ENCODE peak calls at places on chromosome 11, in five cellular contexts. One of them, this sample, is unnamed.

GRCh38 chr11:69468911-69469885 is 12.3 kb upstream of the LINC01488 start:
- DNase-seq in fibroblast of villous mesenchyme: no peak
- DNase-seq in adrenal gland: no peak
- DNase-seq in NCI-H1105: no peak
- DNase-seq in T-helper 9 cell: no peak
- DNase-seq in this sample: no peak

GRCh38 chr11:17927643-17928343 is 85.1 kb downstream of the SERGEF start:
- DNase-seq in T-helper 9 cell: no peak
- DNase-seq in fibroblast of villous mesenchyme: peak
- DNase-seq in adrenal gland: no peak
- DNase-seq in NCI-H1105: no peak
- DNase-seq in this sample: no peak

GRCh38 chr11:18245396-18245795 is 3.1 kb downstream of the SAA2 start:
- DNase-seq in T-helper 9 cell: no peak
- DNase-seq in adrenal gland: no peak
- DNase-seq in NCI-H1105: no peak
- DNase-seq in fibroblast of villous mesenchyme: no peak
- DNase-seq in this sample: no peak

GRCh38 chr11:35907648-35908431 is 36.0 kb upstream of the LDLRAD3 start:
- DNase-seq in NCI-H1105: no peak
- DNase-seq in T-helper 9 cell: no peak
- DNase-seq in adrenal gland: peak
- DNase-seq in fibroblast of villous mesenchyme: peak
- DNase-seq in this sample: no peak

GRCh38 chr11:79437981-79438630 is 2.7 kb downstream of the TENM4 start:
- DNase-seq in fibroblast of villous mesenchyme: peak
- DNase-seq in T-helper 9 cell: no peak
- DNase-seq in adrenal gland: peak
- DNase-seq in NCI-H1105: no peak
- DNase-seq in this sample: no peak

GRCh38 chr11:30586251-30587144 is at the start of gene MPPED2:
- DNase-seq in T-helper 9 cell: no peak
- DNase-seq in adrenal gland: peak
- DNase-seq in NCI-H1105: peak
- DNase-seq in fibroblast of villous mesenchyme: no peak
- DNase-seq in this sample: peak

GRCh38 chr11:18611196-18611595 is 11.6 kb downstream of the MISFA start:
- DNase-seq in NCI-H1105: no peak
- DNase-seq in T-helper 9 cell: no peak
- DNase-seq in fibroblast of villous mesenchyme: no peak
- DNase-seq in adrenal gland: no peak
- DNase-seq in this sample: no peak

GRCh38 chr11:6992457-6993431 is 27.4 kb downstream of the ZNF214 start:
- DNase-seq in T-helper 9 cell: no peak
- DNase-seq in NCI-H1105: no peak
- DNase-seq in adrenal gland: no peak
- DNase-seq in fibroblast of villous mesenchyme: peak
- DNase-seq in this sample: no peak

GRCh38 chr11:47060807-47061206 is 115.9 kb downstream of the ARFGAP2 start:
- DNase-seq in fibroblast of villous mesenchyme: no peak
- DNase-seq in T-helper 9 cell: no peak
- DNase-seq in adrenal gland: no peak
- DNase-seq in NCI-H1105: no peak
- DNase-seq in this sample: no peak

GRCh38 chr11:9972917-9973504 is 309.1 kb downstream of the SWAP70 start:
- DNase-seq in T-helper 9 cell: no peak
- DNase-seq in adrenal gland: no peak
- DNase-seq in NCI-H1105: no peak
- DNase-seq in fibroblast of villous mesenchyme: peak
- DNase-seq in this sample: no peak

GRCh38 chr11:117098269-117099231 is at the start of gene SIK3:
- DNase-seq in adrenal gland: peak
- DNase-seq in NCI-H1105: peak
- DNase-seq in T-helper 9 cell: peak
- DNase-seq in fibroblast of villous mesenchyme: peak
- DNase-seq in this sample: peak

GRCh38 chr11:60948251-60948650 is 3.7 kb downstream of the SLC15A3 start:
- DNase-seq in fibroblast of villous mesenchyme: no peak
- DNase-seq in T-helper 9 cell: no peak
- DNase-seq in NCI-H1105: no peak
- DNase-seq in adrenal gland: no peak
- DNase-seq in this sample: no peak

GRCh38 chr11:132402056-132402684 is 1031.8 kb downstream of the NTM start:
- DNase-seq in adrenal gland: peak
- DNase-seq in NCI-H1105: peak
- DNase-seq in T-helper 9 cell: no peak
- DNase-seq in fibroblast of villous mesenchyme: no peak
- DNase-seq in this sample: peak

GRCh38 chr11:8631395-8632110 is 37.5 kb upstream of the STK33 start:
- DNase-seq in fibroblast of villous mesenchyme: peak
- DNase-seq in T-helper 9 cell: no peak
- DNase-seq in NCI-H1105: no peak
- DNase-seq in adrenal gland: no peak
- DNase-seq in this sample: no peak

GRCh38 chr11:113404859-113405430 is 17.4 kb downstream of the ANKK1 start:
- DNase-seq in T-helper 9 cell: no peak
- DNase-seq in fibroblast of villous mesenchyme: no peak
- DNase-seq in NCI-H1105: no peak
- DNase-seq in adrenal gland: no peak
- DNase-seq in this sample: no peak

GRCh38 chr11:134521452-134522289 is 109.6 kb upstream of the B3GAT1 start:
- DNase-seq in fibroblast of villous mesenchyme: no peak
- DNase-seq in NCI-H1105: no peak
- DNase-seq in adrenal gland: no peak
- DNase-seq in T-helper 9 cell: no peak
- DNase-seq in this sample: no peak

GRCh38 chr11:26247340-26247739 is 84.6 kb upstream of the ANO3 start:
- DNase-seq in adrenal gland: no peak
- DNase-seq in NCI-H1105: no peak
- DNase-seq in T-helper 9 cell: no peak
- DNase-seq in fibroblast of villous mesenchyme: peak
- DNase-seq in this sample: no peak

GRCh38 chr11:96155627-96156378 is 187.2 kb downstream of the MAML2 start:
- DNase-seq in fibroblast of villous mesenchyme: peak
- DNase-seq in adrenal gland: peak
- DNase-seq in T-helper 9 cell: no peak
- DNase-seq in NCI-H1105: no peak
- DNase-seq in this sample: peak

GRCh38 chr11:14673824-14674432 is 30.3 kb downstream of the PDE3B start:
- DNase-seq in T-helper 9 cell: no peak
- DNase-seq in NCI-H1105: no peak
- DNase-seq in adrenal gland: no peak
- DNase-seq in fibroblast of villous mesenchyme: peak
- DNase-seq in this sample: no peak

GRCh38 chr11:74611369-74611861 is 19.0 kb downstream of the POLD3 start:
- DNase-seq in fibroblast of villous mesenchyme: peak
- DNase-seq in T-helper 9 cell: no peak
- DNase-seq in NCI-H1105: no peak
- DNase-seq in adrenal gland: no peak
- DNase-seq in this sample: no peak

GRCh38 chr11:2796508-2797180 is 88.9 kb downstream of the CDKN1C start:
- DNase-seq in NCI-H1105: no peak
- DNase-seq in adrenal gland: peak
- DNase-seq in fibroblast of villous mesenchyme: no peak
- DNase-seq in T-helper 9 cell: no peak
- DNase-seq in this sample: peak

GRCh38 chr11:133082851-133083488 is 449.3 kb downstream of the OPCML start:
- DNase-seq in NCI-H1105: peak
- DNase-seq in adrenal gland: peak
- DNase-seq in T-helper 9 cell: peak
- DNase-seq in fibroblast of villous mesenchyme: no peak
- DNase-seq in this sample: peak

GRCh38 chr11:123194308-123195181 is 503 bp downstream of the CLMP start:
- DNase-seq in NCI-H1105: peak
- DNase-seq in T-helper 9 cell: no peak
- DNase-seq in fibroblast of villous mesenchyme: peak
- DNase-seq in adrenal gland: peak
- DNase-seq in this sample: no peak

GRCh38 chr11:28697920-28698827 is 590.0 kb downstream of the METTL15 start:
- DNase-seq in NCI-H1105: peak
- DNase-seq in T-helper 9 cell: no peak
- DNase-seq in adrenal gland: peak
- DNase-seq in fibroblast of villous mesenchyme: peak
- DNase-seq in this sample: peak

GRCh38 chr11:6321356-6321755 is 1.1 kb upstream of the CAVIN3 start:
- DNase-seq in adrenal gland: no peak
- DNase-seq in T-helper 9 cell: no peak
- DNase-seq in NCI-H1105: no peak
- DNase-seq in fibroblast of villous mesenchyme: peak
- DNase-seq in this sample: no peak

GRCh38 chr11:72624496-72625201 is 49.6 kb downstream of the PDE2A start:
- DNase-seq in fibroblast of villous mesenchyme: no peak
- DNase-seq in NCI-H1105: no peak
- DNase-seq in T-helper 9 cell: no peak
- DNase-seq in adrenal gland: peak
- DNase-seq in this sample: peak